ENCODE peak calls at places on chromosomes 4 and X, in nine cellular contexts. M is LoVo; L is activated CD8-positive, alpha-beta memory T cell treated with anti-CD3 and anti-CD28 coated beads for 48 hours; K is stimulated activated CD4-positive, alpha-beta T cell treated with anti-CD3 and anti-CD28 coated beads, TNF-alpha, amount 100 ng/mL, for 48 hours; B is AG09319; O is AML-193; Z is mesenchymal stem cell; F is iris pigment epithelial cell; I is activated T-cell treated with anti-CD3 and anti-CD28 coated beads for 4 hours. U is an unnamed sample.

GRCh38 chr4:135192746-135193535 is 991.4 kb upstream of the PABPC4L start:
- DNase-seq in M (no peak), L (no peak), K (no peak), B (no peak), O (no peak), Z (peak; percentile 8), F (no peak), I (no peak), U (no peak)

GRCh38 chr4:151227731-151228130 is 49.2 kb upstream of the PRSS48 start:
- DNase-seq in M (no peak), L (no peak), K (no peak), B (peak; percentile 48), O (no peak), Z (peak; percentile 82), F (peak; percentile 97), I (no peak), U (peak; percentile 43)

GRCh38 chr4:136524039-136524438 is 1008.3 kb downstream of the PCDH18 start:
- DNase-seq in M (no peak), L (no peak), K (no peak), B (no peak), O (no peak), Z (no peak), F (no peak), I (no peak), U (no peak)

GRCh38 chr4:94532016-94532789 is 80.5 kb downstream of the PDLIM5 start:
- DNase-seq in M (peak; percentile 70), L (no peak), K (no peak), B (no peak), O (no peak), Z (peak; percentile 32), F (peak; percentile 85), I (no peak), U (peak; percentile 63)

GRCh38 chr4:12555011-12555410 is 929.1 kb downstream of the RAB28 start:
- DNase-seq in M (no peak), L (no peak), K (no peak), B (no peak), O (no peak), Z (peak; percentile 75), F (peak; percentile 0), I (no peak), U (no peak)

GRCh38 chr4:3529363-3529762 is 2.9 kb downstream of the LRPAP1 start:
- DNase-seq in M (no peak), L (no peak), K (no peak), B (no peak), O (peak; percentile 94), Z (peak; percentile 51), F (no peak), I (no peak), U (no peak)

GRCh38 chr4:42541647-42542046 is 115.3 kb downstream of the ATP8A1 start:
- DNase-seq in M (no peak), L (no peak), K (no peak), B (no peak), O (no peak), Z (no peak), F (no peak), I (no peak), U (no peak)

GRCh38 chrX:5388087-5388486 is 840.6 kb downstream of the NLGN4X start:
- DNase-seq in M (no peak), L (no peak), K (no peak), B (no peak), O (no peak), Z (no peak), F (no peak), I (no peak), U (no peak)

GRCh38 chr4:74423101-74423500 is 21.8 kb upstream of the AREG start:
- DNase-seq in M (peak; percentile 79), L (no peak), K (no peak), B (no peak), O (no peak), Z (peak; percentile 99), F (peak; percentile 69), I (no peak), U (no peak)

GRCh38 chr4:146890301-146890700 is 55.4 kb downstream of the TTC29 start:
- DNase-seq in M (no peak), L (no peak), K (no peak), B (no peak), O (no peak), Z (no peak), F (no peak), I (no peak), U (no peak)

GRCh38 chr4:92618968-92619367 is 315.2 kb downstream of the GRID2 start:
- DNase-seq in M (no peak), L (no peak), K (no peak), B (no peak), O (no peak), Z (peak; percentile 15), F (peak; percentile 1), I (no peak), U (no peak)

GRCh38 chr4:134382478-134383227 is 181.1 kb upstream of the PABPC4L start:
- DNase-seq in M (no peak), L (no peak), K (no peak), B (no peak), O (no peak), Z (no peak), F (no peak), I (no peak), U (no peak)

GRCh38 chr4:10124167-10124930 is 7.8 kb upstream of the WDR1 start:
- DNase-seq in M (no peak), L (no peak), K (no peak), B (no peak), O (no peak), Z (no peak), F (no peak), I (no peak), U (no peak)

GRCh38 chrX:152635941-152636340 is 1.8 kb upstream of the GABRQ start:
- DNase-seq in M (peak; percentile 38), L (no peak), K (no peak), B (peak; percentile 31), O (peak; percentile 0), Z (peak; percentile 12), F (peak; percentile 70), I (no peak), U (peak; percentile 35)

GRCh38 chr4:153153339-153153851 is 50.8 kb upstream of the TRIM2 start:
- DNase-seq in M (peak; percentile 65), L (peak; percentile 61), K (peak; percentile 50), B (no peak), O (no peak), Z (peak; percentile 56), F (peak; percentile 30), I (peak; percentile 53), U (no peak)

GRCh38 chr4:153735901-153736461 is 23.8 kb downstream of the RNF175 start:
- DNase-seq in M (no peak), L (no peak), K (no peak), B (no peak), O (no peak), Z (no peak), F (peak; percentile 20), I (no peak), U (no peak)

GRCh38 chr4:42809419-42810084 is 83.0 kb upstream of the GRXCR1 start:
- DNase-seq in M (no peak), L (no peak), K (no peak), B (no peak), O (no peak), Z (no peak), F (no peak), I (no peak), U (no peak)

GRCh38 chrX:134570899-134571298 is 87.4 kb downstream of the PLAC1 start:
- DNase-seq in M (no peak), L (no peak), K (no peak), B (no peak), O (no peak), Z (peak; percentile 49), F (peak; percentile 28), I (no peak), U (no peak)

GRCh38 chr4:96675916-96676315 is 836.0 kb downstream of the PDHA2 start:
- DNase-seq in M (no peak), L (no peak), K (no peak), B (no peak), O (no peak), Z (peak; percentile 71), F (peak; percentile 85), I (no peak), U (no peak)

GRCh38 chr4:81040175-81040659 is 9.7 kb downstream of the BMP3 start:
- DNase-seq in M (peak; percentile 32), L (no peak), K (no peak), B (no peak), O (peak; percentile 18), Z (peak; percentile 26), F (peak; percentile 47), I (no peak), U (no peak)

GRCh38 chr4:151266542-151266941 is 10.4 kb upstream of the PRSS48 start:
- DNase-seq in M (no peak), L (no peak), K (no peak), B (no peak), O (no peak), Z (no peak), F (peak; percentile 49), I (no peak), U (no peak)

GRCh38 chr4:23962462-23962861 is 72.6 kb upstream of the PPARGC1A start:
- DNase-seq in M (no peak), L (no peak), K (no peak), B (no peak), O (no peak), Z (no peak), F (no peak), I (no peak), U (no peak)

GRCh38 chrX:129755779-129756650 is 17.2 kb downstream of the XPNPEP2 start:
- DNase-seq in M (no peak), L (no peak), K (no peak), B (no peak), O (no peak), Z (no peak), F (no peak), I (no peak), U (no peak)

GRCh38 chrX:22652596-22652995 is 347.2 kb upstream of the DDX53 start:
- DNase-seq in M (peak; percentile 1), L (no peak), K (no peak), B (no peak), O (no peak), Z (peak; percentile 30), F (peak; percentile 43), I (no peak), U (no peak)

GRCh38 chr4:187232201-187232600 is 508.5 kb upstream of the FAT1 start:
- DNase-seq in M (no peak), L (no peak), K (no peak), B (no peak), O (no peak), Z (no peak), F (no peak), I (no peak), U (no peak)

GRCh38 chrX:88838392-88838791 is 91.4 kb downstream of the CPXCR1 start:
- DNase-seq in M (no peak), L (no peak), K (no peak), B (no peak), O (no peak), Z (no peak), F (no peak), I (no peak), U (no peak)

GRCh38 chrX:19627533-19627932 is 112.2 kb upstream of the MAP3K15 start:
- DNase-seq in M (no peak), L (no peak), K (no peak), B (no peak), O (no peak), Z (peak; percentile 8), F (peak; percentile 11), I (no peak), U (no peak)

GRCh38 chr4:66568001-66568400 is 897.7 kb upstream of the EPHA5 start:
- DNase-seq in M (no peak), L (no peak), K (no peak), B (no peak), O (no peak), Z (no peak), F (no peak), I (no peak), U (no peak)

GRCh38 chr4:40980318-40980883 is 230.6 kb downstream of the NSUN7 start:
- DNase-seq in M (no peak), L (no peak), K (no peak), B (no peak), O (no peak), Z (peak; percentile 37), F (no peak), I (no peak), U (no peak)

GRCh38 chr4:127188847-127189246 is 443.9 kb upstream of the INTU start:
- DNase-seq in M (no peak), L (no peak), K (no peak), B (no peak), O (no peak), Z (peak; percentile 45), F (no peak), I (no peak), U (no peak)

GRCh38 chrX:153640045-153640686 is 6.8 kb upstream of the DUSP9 start:
- DNase-seq in M (no peak), L (no peak), K (no peak), B (no peak), O (no peak), Z (no peak), F (no peak), I (no peak), U (no peak)

U was measured in AG09309.